ENCODE peak calls at places on chromosomes 11 and 22, in eight cellular contexts. J is adipocyte; B is stimulated activated CD4-positive, alpha-beta T cell treated with anti-CD3 and anti-CD28 coated beads, TNF-alpha, amount 100 ng/mL, for 1 hour; S is tibial nerve; C is fibroblast of pulmonary artery; L is NCI-H526 treated with DMSO at 0.1 percent for 48 hours; Z is amygdala; E is AG20443. Q is an unnamed sample.

GRCh38 chr11:47179655-47179991 is 2.9 kb upstream of the ARFGAP2 start:
- DNase-seq in L (peak; percentile 13), S (no peak), C (peak; percentile 52), Z (no peak), B (peak; percentile 20), E (peak; percentile 67), J (peak; percentile 54), Q (peak; percentile 43)

GRCh38 chr11:104402812-104403521 is 239.0 kb upstream of the PDGFD start:
- DNase-seq in J (no peak), S (no peak), Z (no peak), E (no peak), B (no peak), C (no peak), L (no peak), Q (no peak)

GRCh38 chr22:22983816-22984215 is 86.5 kb upstream of the GNAZ start:
- DNase-seq in C (no peak), Z (no peak), S (no peak), B (no peak), E (no peak), L (no peak), J (no peak), Q (no peak)

GRCh38 chr11:122804161-122804560 is 34.1 kb upstream of the CRTAM start:
- DNase-seq in B (no peak), E (peak; percentile 47), C (peak; percentile 29), J (peak; percentile 61), S (no peak), Z (no peak), L (no peak), Q (no peak)

GRCh38 chr11:80083561-80083960 is 642.7 kb upstream of the TENM4 start:
- DNase-seq in Z (no peak), S (no peak), B (no peak), J (no peak), C (no peak), E (no peak), L (no peak), Q (no peak)

GRCh38 chr22:17348464-17349103 is 20.7 kb upstream of the CECR2 start:
- DNase-seq in E (no peak), L (no peak), Z (no peak), C (no peak), B (no peak), J (no peak), S (no peak), Q (no peak)

GRCh38 chr22:48757581-48757980 is 1070.1 kb downstream of the BRD1 start:
- DNase-seq in B (no peak), S (no peak), J (no peak), Z (no peak), E (no peak), L (no peak), C (no peak), Q (no peak)

GRCh38 chr11:10584071-10584501 is 15.6 kb upstream of the LYVE1 start:
- DNase-seq in Z (no peak), J (peak; percentile 56), E (no peak), B (no peak), C (peak; percentile 93), S (no peak), L (no peak), Q (no peak)

GRCh38 chr11:128522943-128523518 is 64.3 kb downstream of the ETS1 start:
- DNase-seq in C (no peak), J (no peak), Z (no peak), L (no peak), B (no peak), E (no peak), S (no peak), Q (no peak)